ENCODE peak calls at places on chromosomes 7 and 10, in nine cellular contexts. Q, I, K, Z, A, H, D, J and X are unnamed samples.

GRCh38 chr7:99004216-99004615 is 125.9 kb downstream of the TRRAP start:
- DNase-seq in Q (no peak), I (no peak), K (no peak), Z (no peak), A (no peak), H (no peak), D (no peak), J (no peak), X (no peak)

GRCh38 chr10:61986788-61987187 is 85.3 kb downstream of the ARID5B start:
- DNase-seq in Q (no peak), I (no peak), K (peak; percentile 37), Z (no peak), A (no peak), H (no peak), D (no peak), J (no peak), X (peak; percentile 51)

GRCh38 chr10:96292971-96293909 is 11.0 kb upstream of the DNTT start:
- DNase-seq in Q (peak; percentile 54), I (peak; percentile 70), K (peak; percentile 78), Z (peak; percentile 47), A (peak; percentile 61), H (peak; percentile 64), D (peak; percentile 36), J (peak; percentile 77), X (peak; percentile 87)

GRCh38 chr10:3282341-3282740 is 109.8 kb upstream of the PITRM1 start:
- DNase-seq in Q (no peak), I (no peak), K (no peak), Z (no peak), A (no peak), H (no peak), D (no peak), J (no peak), X (no peak)

GRCh38 chr10:132158122-132158741 is 28.5 kb upstream of the DPYSL4 start:
- DNase-seq in Q (no peak), I (no peak), K (peak; percentile 54), Z (peak; percentile 15), A (no peak), H (peak; percentile 10), D (peak; percentile 88), J (no peak), X (peak; percentile 81)

GRCh38 chr10:58152698-58153263 is 114.9 kb downstream of the IPMK start:
- DNase-seq in Q (peak; percentile 91), I (peak; percentile 62), K (peak; percentile 88), Z (peak; percentile 41), A (peak; percentile 73), H (peak; percentile 74), D (peak; percentile 41), J (peak; percentile 52), X (peak; percentile 44)

GRCh38 chr7:100033526-100033925 is 16.0 kb upstream of the ZSCAN21 start:
- DNase-seq in Q (no peak), I (no peak), K (no peak), Z (no peak), A (no peak), H (no peak), D (no peak), J (no peak), X (no peak)

GRCh38 chr10:103861501-103861900 is 6.1 kb upstream of the SH3PXD2A start:
- DNase-seq in Q (peak; percentile 71), I (no peak), K (no peak), Z (no peak), A (no peak), H (peak; percentile 90), D (no peak), J (no peak), X (no peak)

DNA sequence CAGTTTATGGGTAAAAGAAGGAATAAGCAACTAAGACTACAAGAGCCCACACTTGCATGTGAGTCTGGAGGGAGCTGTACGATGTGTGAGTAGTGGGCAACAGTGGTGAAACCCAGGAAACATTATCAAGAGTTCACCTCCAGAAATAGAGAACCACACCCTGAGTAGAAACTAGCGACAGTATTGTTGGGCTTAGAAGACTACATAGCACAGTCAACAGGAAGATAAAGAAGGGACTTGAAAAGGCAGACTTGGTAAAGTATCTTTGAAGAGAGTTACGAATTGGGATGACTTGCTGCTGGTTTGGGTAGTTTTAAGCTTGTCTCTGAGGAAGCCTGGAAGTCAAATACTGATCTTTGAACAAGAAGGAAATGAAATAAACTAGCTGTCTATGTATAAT is 223.2 kb upstream of the GNAI1 start:
- DNase-seq in Q (no peak), I (no peak), K (no peak), Z (no peak), A (no peak), H (no peak), D (no peak), J (no peak), X (no peak)
- H3K4me2 ChIP-seq in Q (no peak overlapping the region), I (no peak overlapping the region), K (no peak overlapping the region), Z (no peak overlapping the region), A (no peak overlapping the region), H (no peak overlapping the region), D (no peak overlapping the region), J (no peak overlapping the region), X (no peak overlapping the region)

GRCh38 chr7:148987751-148988512 is 40.4 kb downstream of the PDIA4 start:
- DNase-seq in Q (peak; percentile 34), I (peak; percentile 44), K (peak; percentile 46), Z (no peak), A (peak; percentile 39), H (peak; percentile 63), D (peak; percentile 60), J (peak; percentile 19), X (peak; percentile 19)
- H3K4me3 ChIP-seq in Q (peak overlapping the region; percentile 81), I (peak overlapping the region; percentile 58), K (peak overlapping the region; percentile 83), Z (peak overlapping the region; percentile 48), A (peak overlapping the region; percentile 76), H (peak overlapping the region; percentile 97), D (peak overlapping the region; percentile 79), J (peak overlapping the region; percentile 93), X (peak overlapping the region; percentile 87)

GRCh38 chr10:63922714-63923317 is 401.6 kb downstream of the REEP3 start:
- DNase-seq in Q (no peak), I (no peak), K (no peak), Z (no peak), A (peak; percentile 44), H (no peak), D (no peak), J (no peak), X (no peak)
- TF ChIP-seq EZH2phosphoT487 in Q (no peak), I (no peak), K (no peak), Z (no peak), A (no peak), H (no peak), D (no peak), J (no peak), X (no peak)

GRCh38 chr10:50422259-50422658 is 170.9 kb upstream of the ASAH2 start:
- DNase-seq in Q (peak; percentile 45), I (no peak), K (no peak), Z (no peak), A (no peak), H (no peak), D (no peak), J (peak; percentile 45), X (no peak)
- H3K4me2 ChIP-seq in Q (no peak overlapping the region), I (no peak overlapping the region), K (no peak overlapping the region), Z (no peak overlapping the region), A (no peak overlapping the region), H (no peak overlapping the region), D (no peak overlapping the region), J (peak overlapping the region; percentile 34), X (no peak overlapping the region)